ENCODE peak calls at places on chromosomes 2 and 18, in nine cellular contexts. U, F, A, Y, J, Q, X, L and T are unnamed samples.

GRCh38 chr2:34003795-34004194 is 404.7 kb upstream of the FAM98A start:
- DNase-seq in U (no peak), F (no peak), A (no peak), Y (no peak), J (no peak), Q (no peak), X (no peak), L (no peak), T (no peak)

GRCh38 chr2:235879116-235879515 is 289.1 kb downstream of the GBX2 start:
- DNase-seq in U (no peak), F (no peak), A (no peak), Y (no peak), J (no peak), Q (no peak), X (no peak), L (no peak), T (no peak)

GRCh38 chr2:68466361-68466777 is 725 bp downstream of the FBXO48 start:
- DNase-seq in U (no peak), F (no peak), A (no peak), Y (no peak), J (no peak), Q (no peak), X (no peak), L (peak), T (peak)

GRCh38 chr2:174125151-174125550 is 123.2 kb downstream of the OLA1 start:
- DNase-seq in U (no peak), F (no peak), A (no peak), Y (no peak), J (no peak), Q (no peak), X (no peak), L (no peak), T (no peak)

GRCh38 chr2:46922049-46922448 is 6.4 kb upstream of the MCFD2 start:
- DNase-seq in U (no peak), F (no peak), A (no peak), Y (no peak), J (no peak), Q (no peak), X (no peak), L (no peak), T (no peak)

GRCh38 chr2:67389788-67390187 is 7.3 kb upstream of the ETAA1 start:
- DNase-seq in U (no peak), F (no peak), A (no peak), Y (no peak), J (no peak), Q (no peak), X (no peak), L (no peak), T (no peak)

GRCh38 chr2:205700331-205701132 is 18.2 kb downstream of the NRP2 start:
- DNase-seq in U (no peak), F (no peak), A (no peak), Y (no peak), J (no peak), Q (no peak), X (peak), L (peak), T (no peak)

GRCh38 chr2:234240917-234241316 is 190.4 kb downstream of the SPP2 start:
- DNase-seq in U (no peak), F (no peak), A (no peak), Y (no peak), J (no peak), Q (no peak), X (no peak), L (no peak), T (no peak)

GRCh38 chr2:112627060-112628040 is 18.4 kb upstream of the SLC20A1 start:
- DNase-seq in U (no peak), F (no peak), A (peak), Y (no peak), J (peak), Q (peak), X (no peak), L (peak), T (no peak)

GRCh38 chr2:119332953-119333352 is 33.7 kb downstream of the C2orf76 start:
- DNase-seq in U (no peak), F (no peak), A (no peak), Y (no peak), J (no peak), Q (no peak), X (no peak), L (no peak), T (no peak)

GRCh38 chr2:38330754-38331153 is 46.3 kb downstream of the ATL2 start:
- DNase-seq in U (no peak), F (no peak), A (no peak), Y (no peak), J (no peak), Q (no peak), X (no peak), L (no peak), T (no peak)

GRCh38 chr2:157822533-157822932 is 53.6 kb downstream of the ACVR1 start:
- DNase-seq in U (no peak), F (no peak), A (no peak), Y (no peak), J (no peak), Q (no peak), X (no peak), L (no peak), T (no peak)

GRCh38 chr2:171598713-171599319 is 76.5 kb downstream of the CYBRD1 start:
- DNase-seq in U (no peak), F (no peak), A (no peak), Y (no peak), J (no peak), Q (no peak), X (no peak), L (peak), T (peak)

GRCh38 chr2:206396216-206396615 is 47.1 kb upstream of the ADAM23 start:
- DNase-seq in U (no peak), F (no peak), A (no peak), Y (no peak), J (no peak), Q (no peak), X (no peak), L (no peak), T (no peak)

GRCh38 chr2:196101325-196101981 is 32.8 kb upstream of the DNAH7 start:
- DNase-seq in U (no peak), F (no peak), A (no peak), Y (no peak), J (no peak), Q (peak), X (no peak), L (no peak), T (peak)

GRCh38 chr18:8423051-8423558 is 186.1 kb upstream of the RAB12 start:
- DNase-seq in U (no peak), F (no peak), A (no peak), Y (no peak), J (no peak), Q (no peak), X (no peak), L (no peak), T (no peak)

GRCh38 chr2:233404227-233404626 is 49.9 kb downstream of the DGKD start:
- DNase-seq in U (no peak), F (no peak), A (no peak), Y (no peak), J (no peak), Q (no peak), X (peak), L (peak), T (peak)

GRCh38 chr18:76948345-76948744 is 126.0 kb downstream of the ZNF236 start:
- DNase-seq in U (no peak), F (no peak), A (no peak), Y (no peak), J (no peak), Q (no peak), X (no peak), L (no peak), T (no peak)

GRCh38 chr2:240551809-240552208 is 6.0 kb downstream of the ANKMY1 start:
- DNase-seq in U (no peak), F (no peak), A (no peak), Y (no peak), J (no peak), Q (no peak), X (no peak), L (no peak), T (no peak)

GRCh38 chr2:135768863-135769262 is 27.2 kb downstream of the UBXN4 start:
- DNase-seq in U (no peak), F (no peak), A (no peak), Y (no peak), J (no peak), Q (no peak), X (no peak), L (no peak), T (no peak)

GRCh38 chr18:58962331-58962730 is 97.7 kb downstream of the ZNF532 start:
- DNase-seq in U (no peak), F (no peak), A (no peak), Y (no peak), J (no peak), Q (no peak), X (no peak), L (no peak), T (no peak)

GRCh38 chr2:239544141-239544800 is 143.5 kb upstream of the HDAC4 start:
- DNase-seq in U (peak), F (no peak), A (no peak), Y (no peak), J (peak), Q (no peak), X (no peak), L (no peak), T (no peak)

GRCh38 chr18:40367576-40367975 is 1587.5 kb upstream of the PIK3C3 start:
- DNase-seq in U (no peak), F (no peak), A (no peak), Y (no peak), J (no peak), Q (no peak), X (no peak), L (no peak), T (no peak)

GRCh38 chr2:120684225-120684624 is 51.4 kb upstream of the GLI2 start:
- DNase-seq in U (no peak), F (no peak), A (no peak), Y (no peak), J (no peak), Q (no peak), X (no peak), L (no peak), T (no peak)

GRCh38 chr2:20146401-20146800 is 78.5 kb downstream of the SDC1 start:
- DNase-seq in U (no peak), F (no peak), A (no peak), Y (no peak), J (no peak), Q (no peak), X (no peak), L (no peak), T (no peak)

GRCh38 chr2:54454548-54454921 is 1.6 kb upstream of the SPTBN1 start:
- DNase-seq in U (no peak), F (no peak), A (no peak), Y (no peak), J (no peak), Q (no peak), X (no peak), L (peak), T (no peak)

GRCh38 chr18:79447703-79448367 is 52.1 kb downstream of the NFATC1 start:
- DNase-seq in U (no peak), F (no peak), A (no peak), Y (no peak), J (no peak), Q (no peak), X (no peak), L (no peak), T (no peak)

GRCh38 chr18:21194871-21195771 is 46.9 kb upstream of the GREB1L start:
- DNase-seq in U (no peak), F (no peak), A (no peak), Y (no peak), J (no peak), Q (no peak), X (no peak), L (peak), T (peak)

GRCh38 chr2:65231121-65231520 is 3.5 kb downstream of the ACTR2 start:
- DNase-seq in U (no peak), F (no peak), A (no peak), Y (no peak), J (no peak), Q (no peak), X (no peak), L (no peak), T (no peak)

GRCh38 chr2:177394622-177395021 is 2.0 kb downstream of the AGPS start:
- DNase-seq in U (no peak), F (no peak), A (no peak), Y (no peak), J (no peak), Q (no peak), X (no peak), L (no peak), T (no peak)

GRCh38 chr2:177391822-177392372 is 676 bp upstream of the AGPS start:
- DNase-seq in U (no peak), F (no peak), A (no peak), Y (no peak), J (no peak), Q (no peak), X (no peak), L (no peak), T (peak)

GRCh38 chr2:177393824-177394614 is 1.4 kb downstream of the AGPS start:
- DNase-seq in U (no peak), F (no peak), A (no peak), Y (no peak), J (no peak), Q (no peak), X (no peak), L (no peak), T (peak)

GRCh38 chr2:177393381-177393780 is 808 bp downstream of the AGPS start:
- DNase-seq in U (no peak), F (no peak), A (no peak), Y (no peak), J (no peak), Q (no peak), X (no peak), L (no peak), T (peak)

DNA sequence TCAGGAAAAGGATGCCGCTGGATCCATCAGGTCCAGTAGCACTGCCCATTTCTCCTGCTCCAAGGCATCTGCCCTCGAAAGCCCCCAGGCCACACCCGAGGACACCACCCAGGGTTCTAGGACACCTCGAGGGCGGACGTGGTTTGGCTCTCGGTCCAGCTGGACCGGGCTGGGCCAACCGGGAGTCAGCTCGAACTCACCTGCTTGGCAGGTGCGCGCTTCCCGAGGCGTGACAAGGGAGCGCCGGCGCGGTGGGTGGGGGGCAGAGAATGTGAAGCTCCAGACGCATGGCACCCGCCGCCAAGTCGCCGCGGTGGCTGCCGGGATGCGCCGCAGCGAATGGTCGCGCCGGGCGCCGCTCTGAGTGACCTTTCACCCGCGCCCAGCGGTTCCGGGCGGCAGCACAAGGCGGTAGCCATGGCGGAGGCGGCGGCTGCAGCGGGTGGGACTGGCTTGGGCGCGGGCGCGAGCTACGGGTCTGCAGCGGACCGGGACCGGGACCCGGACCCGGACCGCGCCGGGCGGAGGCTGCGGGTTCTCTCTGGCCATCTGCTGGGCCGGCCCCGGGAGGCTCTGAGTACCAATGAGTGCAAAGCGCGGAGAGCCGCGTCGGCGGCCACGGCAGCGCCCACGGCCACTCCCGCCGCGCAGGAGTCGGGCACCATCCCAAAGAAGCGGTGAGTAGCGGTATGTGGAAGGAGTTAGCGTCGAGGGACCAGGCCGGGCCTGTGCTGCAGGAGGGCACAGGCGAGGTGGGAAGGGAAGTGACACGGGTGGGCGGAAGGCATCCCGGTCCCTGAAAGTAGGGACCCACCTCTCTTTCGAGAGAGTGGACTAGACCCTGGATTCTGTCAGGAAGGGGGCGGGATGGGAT is at the start of gene AGPS:
- DNase-seq in U (peak), F (peak), A (peak), Y (peak), J (peak), Q (peak), X (peak), L (peak), T (peak)
- TF ChIP-seq POLR2A in U (peak), F (peak), A (no peak), Y (peak), J (no peak), Q (no peak), X (no peak), L (peak), T (peak)

GRCh38 chr2:10122500-10123280 is at the start of gene RRM2:
- DNase-seq in U (peak), F (peak), A (peak), Y (peak), J (peak), Q (peak), X (peak), L (peak), T (peak)
- TF ChIP-seq POLR2A in U (no peak), F (no peak), A (no peak), Y (no peak), J (no peak), Q (no peak), X (no peak), L (peak), T (peak)

GRCh38 chr2:74501335-74502071 is 2.1 kb upstream of the LBX2 start:
- DNase-seq in U (no peak), F (no peak), A (no peak), Y (no peak), J (no peak), Q (no peak), X (no peak), L (no peak), T (no peak)

GRCh38 chr2:74503506-74504475 is 3.7 kb downstream of the PCGF1 start:
- DNase-seq in U (no peak), F (no peak), A (no peak), Y (no peak), J (no peak), Q (no peak), X (no peak), L (no peak), T (no peak)

GRCh38 chr2:74504591-74504990 is 2.9 kb downstream of the PCGF1 start:
- DNase-seq in U (no peak), F (no peak), A (no peak), Y (no peak), J (no peak), Q (no peak), X (no peak), L (no peak), T (no peak)

GRCh38 chr2:74502147-74502719 is 2.8 kb upstream of the LBX2 start:
- DNase-seq in U (peak), F (no peak), A (no peak), Y (no peak), J (no peak), Q (no peak), X (no peak), L (no peak), T (peak)

GRCh38 chr2:74502720-74503505 is 3.5 kb upstream of the LBX2 start:
- DNase-seq in U (peak), F (peak), A (peak), Y (peak), J (peak), Q (peak), X (peak), L (peak), T (peak)
- TF ChIP-seq POLR2A in U (peak), F (no peak), A (no peak), Y (no peak), J (no peak), Q (no peak), X (no peak), L (peak), T (peak)

GRCh38 chr2:208254118-208254870 is 577 bp downstream of the IDH1 start:
- DNase-seq in U (peak), F (peak), A (peak), Y (peak), J (peak), Q (peak), X (peak), L (peak), T (peak)

GRCh38 chr2:208256192-208256782 is 1.4 kb upstream of the IDH1 start:
- DNase-seq in U (no peak), F (no peak), A (no peak), Y (no peak), J (no peak), Q (no peak), X (no peak), L (peak), T (no peak)

GRCh38 chr2:208255557-208256106 is 761 bp upstream of the IDH1 start:
- DNase-seq in U (no peak), F (no peak), A (no peak), Y (no peak), J (no peak), Q (no peak), X (no peak), L (no peak), T (no peak)

GRCh38 chr2:208253518-208254117 is 1.3 kb downstream of the IDH1 start:
- DNase-seq in U (no peak), F (no peak), A (no peak), Y (no peak), J (no peak), Q (no peak), X (no peak), L (no peak), T (no peak)

DNA sequence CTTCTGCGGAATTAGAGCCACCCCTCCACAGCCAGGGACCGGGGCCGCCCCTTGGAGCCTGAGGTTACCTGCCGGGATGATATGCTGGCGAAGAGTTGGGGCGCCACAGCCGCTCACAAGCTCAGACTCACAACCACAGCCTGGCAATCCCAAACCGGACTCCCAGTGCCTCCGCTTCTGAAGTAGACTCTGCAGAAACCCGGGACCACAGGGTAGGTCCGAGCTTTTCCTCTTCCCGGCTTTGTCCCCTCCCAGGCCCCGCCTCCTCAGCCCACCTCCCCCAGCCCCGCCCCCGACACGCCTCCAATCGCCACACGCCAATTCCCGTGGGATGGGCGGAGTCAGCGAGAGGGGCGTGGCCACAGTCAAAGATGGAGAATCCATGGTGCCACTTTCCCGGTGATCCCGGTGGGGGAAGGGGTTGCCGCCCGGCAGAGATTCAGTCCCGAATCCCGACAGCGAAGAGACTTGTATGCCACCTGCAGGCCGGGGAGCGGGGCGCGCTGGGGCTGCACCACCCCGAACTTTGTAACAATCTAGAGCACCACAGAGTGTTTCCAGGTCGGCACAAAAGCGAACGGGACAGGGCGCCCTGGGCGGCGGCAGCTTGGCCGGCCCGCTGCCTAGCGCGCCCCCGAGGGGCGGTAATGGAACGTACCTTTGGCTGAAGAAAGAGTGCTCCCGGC is at the start of gene IDH1:
- DNase-seq in U (peak), F (peak), A (peak), Y (peak), J (peak), Q (peak), X (peak), L (peak), T (peak)
- TF ChIP-seq POLR2A in U (peak), F (no peak), A (no peak), Y (no peak), J (no peak), Q (no peak), X (no peak), L (peak), T (peak)

DNA sequence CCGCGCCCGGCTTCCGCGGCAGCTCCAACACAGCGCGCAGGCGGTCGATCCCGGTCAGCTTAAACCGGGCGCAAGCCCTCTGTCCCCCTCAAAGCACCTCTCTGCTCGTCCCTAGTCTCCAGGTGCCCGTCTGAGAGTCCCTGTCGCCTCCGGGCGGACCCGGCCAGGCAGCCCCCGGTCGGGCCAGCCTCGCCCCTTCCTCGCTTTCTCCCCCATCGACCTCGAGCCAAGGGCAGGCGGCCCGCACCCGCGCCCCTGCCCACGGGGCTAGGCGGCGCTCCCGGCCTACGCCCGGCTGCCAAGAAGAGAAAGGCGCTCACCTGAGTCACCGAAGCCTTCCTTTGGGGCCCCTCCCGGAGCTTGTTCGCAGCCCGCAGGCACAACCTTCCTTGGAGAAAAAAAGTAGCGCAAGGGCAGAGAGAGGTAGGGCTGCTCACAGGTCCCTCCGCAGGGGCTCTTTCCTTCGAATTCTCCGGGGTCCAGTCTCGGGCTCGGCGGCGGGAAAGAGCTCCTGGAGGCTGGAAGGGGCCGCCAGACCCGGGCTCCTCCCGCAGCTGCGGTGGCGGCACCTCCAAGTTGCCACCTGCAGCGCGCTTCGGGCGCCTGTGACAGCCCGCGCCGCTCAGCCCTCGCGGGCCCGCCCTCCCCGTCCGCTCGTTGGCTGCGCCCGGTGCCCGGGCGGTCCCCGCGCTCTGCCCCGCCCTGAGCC is 86.4 kb upstream of the EPB41L3 start:
- DNase-seq in U (peak), F (no peak), A (peak), Y (peak), J (peak), Q (peak), X (peak), L (peak), T (peak)
- TF ChIP-seq POLR2A in U (no peak), F (no peak), A (no peak), Y (peak), J (no peak), Q (no peak), X (no peak), L (no peak), T (no peak)